ENCODE peak calls at places on chromosomes 5 and 9, in ten cellular contexts. U is astrocyte of the spinal cord; K is CD8-positive, alpha-beta T cell; B is HepG2; D is WTC11; J is bronchial epithelial cell; W is K562; L is GM10248; O is cardiac fibroblast; G is uterus. Q is an unnamed sample.

GRCh38 chr9:129561594-129562281 is 59.2 kb downstream of the C9orf50 start:
- DNase-seq in B (no peak), O (no peak), L (no peak), U (peak), W (no peak), D (no peak), G (no peak), K (no peak), J (no peak), Q (peak)

GRCh38 chr9:32738501-32739172 is 44.7 kb upstream of the TMEM215 start:
- DNase-seq in W (no peak), J (peak), O (peak), D (no peak), L (no peak), G (no peak), U (peak), K (no peak), B (no peak), Q (no peak)

GRCh38 chr9:18985464-18985951 is 47.5 kb downstream of the SAXO1 start:
- DNase-seq in W (no peak), K (no peak), D (no peak), O (no peak), U (no peak), G (no peak), B (no peak), J (no peak), L (no peak), Q (no peak)

GRCh38 chr9:99023831-99024230 is 80.1 kb downstream of the COL15A1 start:
- DNase-seq in W (peak), B (no peak), D (no peak), U (peak), K (no peak), G (peak), O (peak), J (no peak), L (no peak), Q (peak)

GRCh38 chr5:13976223-13976622 is 31.7 kb upstream of the DNAH5 start:
- DNase-seq in L (no peak), O (no peak), W (no peak), G (no peak), J (peak), K (no peak), U (no peak), D (no peak), B (no peak), Q (no peak)

GRCh38 chr5:31783246-31783645 is 144.3 kb downstream of the PDZD2 start:
- DNase-seq in O (no peak), W (no peak), K (no peak), L (no peak), J (peak), U (no peak), D (no peak), B (no peak), G (no peak), Q (no peak)

GRCh38 chr5:174625591-174626365 is 98.6 kb upstream of the MSX2 start:
- DNase-seq in W (no peak), D (no peak), L (no peak), U (no peak), J (no peak), B (no peak), O (no peak), G (no peak), K (no peak), Q (no peak)

GRCh38 chr9:80049096-80049495 is 477.3 kb downstream of the TLE4 start:
- DNase-seq in U (no peak), L (no peak), G (no peak), B (no peak), W (no peak), K (no peak), D (no peak), J (no peak), O (no peak), Q (no peak)

GRCh38 chr9:126621919-126622735 is 8.4 kb downstream of the LMX1B start:
- DNase-seq in L (no peak), O (no peak), W (no peak), B (no peak), D (peak), G (no peak), J (no peak), K (no peak), U (no peak), Q (no peak)

GRCh38 chr5:135189024-135189423 is 155.0 kb upstream of the PITX1 start:
- DNase-seq in J (no peak), O (no peak), W (no peak), U (no peak), D (no peak), L (no peak), K (no peak), B (no peak), G (no peak), Q (no peak)

GRCh38 chr9:8917978-8918739 is 1118.6 kb upstream of the DMAC1 start:
- DNase-seq in J (no peak), G (no peak), D (no peak), U (no peak), B (no peak), O (no peak), W (no peak), L (no peak), K (no peak), Q (no peak)

GRCh38 chr5:37029436-37029835 is 152.9 kb downstream of the NIPBL start:
- DNase-seq in L (no peak), B (no peak), J (no peak), U (no peak), D (no peak), G (no peak), O (peak), K (no peak), W (no peak), Q (no peak)

GRCh38 chr9:18920141-18920611 is 112.8 kb downstream of the SAXO1 start:
- DNase-seq in B (no peak), K (no peak), J (peak), U (no peak), D (no peak), O (no peak), W (no peak), L (no peak), G (no peak), Q (no peak)

GRCh38 chr9:111483862-111484563 is at the start of gene ECPAS:
- DNase-seq in L (peak), B (peak), K (peak), G (peak), W (peak), U (peak), O (peak), D (peak), J (peak), Q (peak)

GRCh38 chr5:96691503-96692303 is 29.5 kb downstream of the CAST start:
- DNase-seq in J (peak), K (no peak), O (peak), D (no peak), L (no peak), U (no peak), W (no peak), B (peak), G (no peak), Q (no peak)

GRCh38 chr5:148615644-148616283 is 38.6 kb downstream of the HTR4 start:
- DNase-seq in G (no peak), O (peak), B (no peak), W (no peak), K (no peak), J (peak), D (no peak), L (no peak), U (peak), Q (no peak)

GRCh38 chr9:2427016-2427891 is 194.3 kb upstream of the VLDLR start:
- DNase-seq in L (no peak), J (peak), D (no peak), K (no peak), G (no peak), O (peak), U (no peak), W (no peak), B (no peak), Q (no peak)

GRCh38 chr5:168407222-168407621 is 79.0 kb upstream of the RARS1 start:
- DNase-seq in G (no peak), K (no peak), O (peak), J (no peak), W (no peak), B (no peak), D (no peak), U (peak), L (no peak), Q (no peak)

GRCh38 chr5:149957855-149958254 is 2.7 kb upstream of the SLC26A2 start:
- DNase-seq in D (no peak), L (no peak), O (no peak), J (no peak), B (peak), K (no peak), W (no peak), U (no peak), G (no peak), Q (no peak)

GRCh38 chr9:121709798-121710197 is 58.4 kb downstream of the DAB2IP start:
- DNase-seq in K (no peak), O (no peak), J (no peak), U (no peak), B (no peak), W (no peak), G (no peak), L (no peak), D (no peak), Q (no peak)

GRCh38 chr9:15509931-15510788 is 610 bp downstream of the PSIP1 start:
- DNase-seq in J (no peak), G (peak), K (peak), O (peak), W (peak), L (peak), U (peak), B (peak), D (peak), Q (peak)

GRCh38 chr5:119302916-119303897 is 52.6 kb upstream of the TNFAIP8 start:
- DNase-seq in W (peak), K (no peak), B (peak), U (peak), D (no peak), G (no peak), J (peak), O (peak), L (no peak), Q (no peak)
- TF ChIP-seq CTCF in W (no peak), K (no peak), B (peak), U (peak), D (no peak), G (no peak), J (no peak), O (no peak), L (no peak), Q (no peak)

DNA sequence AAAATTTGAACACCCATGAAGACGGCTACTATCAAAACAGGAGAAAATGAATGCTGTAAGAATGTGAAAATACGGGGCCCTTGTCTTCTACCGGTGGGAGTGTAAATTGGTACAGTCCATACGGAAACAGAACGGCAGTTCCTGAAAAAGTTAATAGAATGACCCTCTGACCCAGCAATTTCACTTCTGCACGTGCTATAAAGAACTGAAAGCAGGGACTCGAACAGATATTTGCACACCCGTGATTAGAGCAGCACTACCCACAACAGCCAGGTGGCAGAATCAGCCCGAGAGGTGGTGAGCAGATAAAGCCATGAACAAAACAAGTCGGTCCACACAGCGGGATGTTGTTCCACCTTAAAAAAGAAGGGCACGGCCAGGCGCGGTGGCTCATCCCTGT is 22.6 kb upstream of the SLC12A7 start:
- DNase-seq in J (no peak), K (no peak), W (no peak), O (no peak), D (no peak), G (no peak), U (no peak), B (peak), L (peak), Q (no peak)
- TF ChIP-seq CTCF in J (no peak), K (no peak), W (no peak), O (no peak), D (no peak), G (no peak), U (no peak), B (peak), L (peak), Q (no peak)

GRCh38 chr9:86891886-86892437 is 55.3 kb downstream of the GAS1 start:
- DNase-seq in D (no peak), W (no peak), K (no peak), L (no peak), O (no peak), B (no peak), G (no peak), J (no peak), U (no peak), Q (no peak)

GRCh38 chr9:86892576-86892975 is 54.7 kb downstream of the GAS1 start:
- DNase-seq in J (peak), L (no peak), U (no peak), D (no peak), K (no peak), G (no peak), B (no peak), W (no peak), O (no peak), Q (no peak)

GRCh38 chr9:86891091-86891490 is 56.2 kb downstream of the GAS1 start:
- DNase-seq in O (no peak), B (no peak), K (no peak), L (no peak), U (no peak), J (no peak), D (no peak), W (no peak), G (no peak), Q (no peak)

DNA sequence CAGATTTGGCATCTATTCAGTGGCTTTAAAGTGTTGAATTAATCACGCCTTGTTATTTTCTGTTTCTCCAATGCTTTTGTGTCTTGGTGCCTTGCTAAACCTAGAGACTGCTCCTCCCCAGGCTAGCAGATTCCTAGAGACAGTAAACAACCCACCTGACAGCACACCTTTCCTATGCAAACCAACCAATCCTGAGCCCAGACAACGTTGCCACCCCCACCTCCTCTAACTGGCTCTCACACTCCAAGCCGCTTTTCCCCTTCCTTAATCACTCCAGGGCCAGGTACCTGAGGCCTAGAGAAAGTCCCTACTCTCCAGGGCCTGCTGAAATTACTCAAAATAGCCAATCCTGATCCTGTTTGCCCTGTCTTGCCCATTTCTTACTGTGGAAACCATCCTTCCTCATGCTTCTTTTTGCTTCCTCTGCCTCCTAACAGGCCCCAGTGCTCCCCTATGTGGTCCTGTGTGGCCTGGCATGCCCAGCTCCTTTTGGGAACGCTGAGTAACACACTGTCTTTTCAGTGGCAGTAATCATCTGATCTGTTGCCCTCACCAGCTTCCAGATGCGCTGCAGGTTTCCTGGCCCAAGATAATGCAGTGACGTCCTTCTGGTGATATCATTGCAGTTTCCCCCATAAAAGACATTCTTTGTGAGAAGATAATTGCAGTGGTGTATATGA is 53.4 kb downstream of the GAS1 start:
- DNase-seq in W (no peak), O (no peak), G (no peak), L (no peak), D (peak), J (no peak), B (no peak), K (no peak), U (no peak), Q (no peak)
- TF ChIP-seq CTCF in W (no peak), O (no peak), G (no peak), L (no peak), D (no peak), J (no peak), B (no peak), K (no peak), U (peak), Q (no peak)

DNA sequence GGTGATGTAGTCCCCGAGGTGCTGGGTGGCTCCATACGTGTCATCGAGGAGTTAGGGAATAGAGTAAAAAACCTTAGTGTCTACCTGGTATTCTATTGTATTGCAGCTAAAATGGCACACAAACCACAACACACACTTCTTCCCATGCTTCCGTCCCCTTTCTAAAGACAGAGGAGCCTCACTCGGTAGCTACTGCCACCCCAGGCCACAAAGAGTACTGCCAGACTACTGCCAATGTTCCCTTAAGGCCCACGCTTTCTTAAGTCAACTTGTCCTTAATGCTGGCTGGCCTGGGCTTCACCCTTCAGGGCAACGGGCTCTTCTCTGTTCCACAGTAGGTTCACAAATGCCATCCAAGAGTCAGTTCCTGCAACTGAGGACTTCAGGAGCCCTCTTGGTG is 673.0 kb downstream of the ELAVL2 start:
- DNase-seq in D (peak), G (no peak), B (no peak), U (no peak), L (no peak), K (no peak), J (no peak), W (no peak), O (no peak), Q (no peak)
- TF ChIP-seq CTCF in D (peak), G (no peak), B (no peak), U (peak), L (no peak), K (no peak), J (no peak), W (no peak), O (no peak), Q (no peak)

GRCh38 chr9:131502781-131503625 is at the start of gene POMT1:
- DNase-seq in K (peak), J (peak), O (peak), D (peak), G (peak), W (peak), B (peak), U (peak), L (peak), Q (peak)

GRCh38 chr9:131505012-131505411 is 2.3 kb downstream of the POMT1 start:
- DNase-seq in O (no peak), U (no peak), L (no peak), B (no peak), W (peak), G (no peak), J (no peak), D (no peak), K (no peak), Q (no peak)

GRCh38 chr9:131500377-131500776 is 2.3 kb upstream of the POMT1 start:
- DNase-seq in J (peak), O (no peak), B (no peak), K (peak), D (no peak), L (no peak), W (no peak), U (no peak), G (no peak), Q (no peak)

GRCh38 chr9:131500939-131501541 is 1.7 kb upstream of the POMT1 start:
- DNase-seq in L (no peak), B (no peak), G (no peak), J (peak), U (peak), O (peak), D (no peak), W (peak), K (peak), Q (no peak)

DNA sequence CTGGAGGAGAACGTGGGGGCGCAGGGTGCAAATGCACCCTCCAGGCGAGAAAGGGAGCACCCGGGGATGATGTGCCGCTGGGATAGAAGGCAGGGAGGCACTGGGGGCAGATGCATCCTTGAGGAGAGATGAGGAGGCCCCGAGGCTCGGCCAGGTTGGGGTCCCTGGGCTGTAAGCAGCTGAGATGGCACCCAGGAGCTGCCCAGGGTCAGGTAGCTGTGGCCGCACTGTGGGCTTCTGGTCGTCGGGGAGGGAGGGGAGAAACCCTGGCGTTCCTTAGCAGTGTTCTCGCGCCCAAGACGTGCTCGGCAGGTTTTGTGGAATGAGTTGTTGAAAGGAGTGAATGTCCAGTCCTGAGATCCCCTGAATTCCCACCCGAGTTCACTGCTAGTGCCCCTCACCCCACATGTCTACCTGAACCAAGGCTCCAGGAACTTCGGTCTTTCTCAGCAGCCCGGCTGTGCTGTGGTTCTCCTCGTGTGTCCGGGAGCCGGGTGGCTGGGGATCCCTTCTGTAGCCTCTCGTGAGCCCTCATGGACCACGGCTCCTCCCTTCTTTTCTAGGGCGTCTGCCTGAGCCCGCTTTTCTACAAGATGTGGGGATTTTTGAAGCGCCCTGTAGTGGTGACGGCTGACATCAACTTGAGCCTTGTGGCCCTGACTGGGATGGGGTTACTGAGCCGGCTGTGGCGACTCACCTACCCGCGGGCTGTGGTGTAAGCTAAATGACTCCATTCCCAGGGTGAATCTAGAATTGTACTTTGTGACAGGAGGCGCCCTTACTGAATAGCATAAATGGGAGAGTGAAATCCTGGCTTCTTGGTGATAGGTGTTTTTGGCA is 1.1 kb downstream of the POMT1 start:
- DNase-seq in B (peak), D (peak), W (peak), J (peak), G (no peak), L (peak), O (peak), K (peak), U (peak), Q (no peak)
- TF ChIP-seq CTCF in B (peak), D (no peak), W (peak), J (peak), G (no peak), L (no peak), O (no peak), K (no peak), U (no peak), Q (no peak)

GRCh38 chr9:7259544-7260241 is 501.9 kb downstream of the KDM4C start:
- DNase-seq in U (no peak), W (peak), G (no peak), B (no peak), K (no peak), O (no peak), L (no peak), J (peak), D (no peak), Q (no peak)
- TF ChIP-seq CTCF in U (peak), W (peak), G (no peak), B (peak), K (no peak), O (peak), L (no peak), J (peak), D (no peak), Q (no peak)

Q was measured in glutamatergic neuron.